ENCODE peak calls at places on chromosomes 1 and 21, in four cellular contexts. V is IMR-90, N is right lobe of liver, H is A549. C is an unnamed sample.

GRCh38 chr1:22677861-22678521 is 25.0 kb downstream of the C1QB start:
- DNase-seq in N (no peak), H (no peak), V (no peak), C (no peak)

GRCh38 chr1:62652387-62652786 is 35.8 kb downstream of the DOCK7 start:
- DNase-seq in V (no peak), N (no peak), H (no peak), C (no peak)

GRCh38 chr21:27796106-27796505 is 829.2 kb upstream of the ADAMTS5 start:
- DNase-seq in N (no peak), V (peak), H (no peak), C (no peak)

GRCh38 chr1:117680316-117681002 is 74.6 kb downstream of the TENT5C start:
- DNase-seq in H (no peak), N (no peak), V (no peak), C (no peak)

GRCh38 chr1:26838474-26839338 is 12.2 kb downstream of the ZDHHC18 start:
- DNase-seq in H (no peak), V (no peak), N (no peak), C (peak)

GRCh38 chr21:36188081-36188681 is 31.6 kb downstream of the DOP1B start:
- DNase-seq in N (peak), V (no peak), H (no peak), C (peak)

GRCh38 chr1:57489342-57490036 is 65.6 kb upstream of the DAB1 start:
- DNase-seq in N (no peak), H (no peak), V (peak), C (no peak)

GRCh38 chr1:101262601-101263348 is 26.0 kb downstream of the S1PR1 start:
- DNase-seq in V (no peak), H (no peak), N (no peak), C (no peak)

GRCh38 chr1:41695118-41695517 is 210.6 kb upstream of the EDN2 start:
- DNase-seq in N (no peak), V (no peak), H (no peak), C (peak)

GRCh38 chr1:10960954-10961833 is 51.3 kb upstream of the TARDBP start:
- DNase-seq in V (peak), N (peak), H (peak), C (peak)

GRCh38 chr1:185412385-185413074 is 95.5 kb upstream of the IVNS1ABP start:
- DNase-seq in H (no peak), N (no peak), V (no peak), C (no peak)

GRCh38 chr1:212607206-212607923 is 1.2 kb upstream of the ATF3 start:
- DNase-seq in H (no peak), N (peak), V (no peak), C (no peak)

GRCh38 chr21:34930971-34931370 is 118.1 kb downstream of the RUNX1 start:
- DNase-seq in H (no peak), V (peak), N (no peak), C (no peak)

GRCh38 chr1:228647523-228648444 is 87.5 kb upstream of the RHOU start:
- DNase-seq in H (peak), N (peak), V (no peak), C (peak)

GRCh38 chr1:111618953-111619634 is 495 bp upstream of the RAP1A start:
- DNase-seq in N (no peak), V (no peak), H (no peak), C (peak)

GRCh38 chr1:204725821-204726448 is 40.4 kb upstream of the LRRN2 start:
- DNase-seq in V (no peak), H (no peak), N (no peak), C (no peak)

GRCh38 chr1:89523597-89524368 is 846 bp upstream of the LRRC8B start:
- DNase-seq in H (peak), N (no peak), V (peak), C (no peak)

GRCh38 chr1:110340207-110340468 is 961 bp downstream of the RBM15 start:
- DNase-seq in V (no peak), N (no peak), H (peak), C (no peak)

GRCh38 chr1:205261946-205262668 is 34.4 kb downstream of the TMCC2 start:
- DNase-seq in H (no peak), V (peak), N (no peak), C (no peak)

GRCh38 chr1:3028531-3029282 is 7.4 kb downstream of the ACTRT2 start:
- DNase-seq in V (no peak), H (no peak), N (peak), C (peak)

GRCh38 chr1:26686795-26687194 is 9.0 kb upstream of the ARID1A start:
- DNase-seq in H (no peak), N (no peak), V (no peak), C (no peak)

GRCh38 chr1:87274851-87275250 is 53.8 kb upstream of the LMO4 start:
- DNase-seq in N (no peak), V (no peak), H (no peak), C (no peak)

GRCh38 chr1:240192851-240193250 is 101.2 kb downstream of the FMN2 start:
- DNase-seq in H (no peak), V (no peak), N (no peak), C (no peak)

GRCh38 chr1:59401581-59401980 is 104.7 kb downstream of the FGGY start:
- DNase-seq in N (no peak), V (peak), H (no peak), C (no peak)

GRCh38 chr1:24327886-24328285 is 8.7 kb downstream of the GRHL3 start:
- DNase-seq in N (no peak), H (no peak), V (peak), C (no peak)

GRCh38 chr21:46021398-46021797 is 39.8 kb downstream of the COL6A1 start:
- DNase-seq in N (no peak), H (no peak), V (no peak), C (no peak)

GRCh38 chr1:91884459-91885290 is 1.3 kb downstream of the TGFBR3 start:
- DNase-seq in V (peak), N (peak), H (no peak), C (peak)

GRCh38 chr1:52756020-52756419 is 29.8 kb downstream of the ZYG11B start:
- DNase-seq in H (no peak), N (no peak), V (no peak), C (no peak)

GRCh38 chr1:175016073-175016722 is 7.0 kb downstream of the MRPS14 start:
- DNase-seq in N (no peak), V (peak), H (no peak), C (no peak)

GRCh38 chr1:54768093-54768492 is 3.8 kb upstream of the PARS2 start:
- DNase-seq in N (no peak), V (peak), H (no peak), C (no peak)

GRCh38 chr1:6585841-6586240 is 6.0 kb downstream of the ZBTB48 start:
- DNase-seq in V (no peak), N (no peak), H (no peak), C (no peak)

GRCh38 chr1:6588893-6589481 is 9.2 kb downstream of the ZBTB48 start:
- DNase-seq in V (no peak), H (no peak), N (no peak), C (no peak)

GRCh38 chr1:6586404-6586816 is 6.6 kb downstream of the ZBTB48 start:
- DNase-seq in N (no peak), V (no peak), H (no peak), C (no peak)

GRCh38 chr1:6588128-6588892 is 8.5 kb downstream of the ZBTB48 start:
- DNase-seq in N (no peak), V (no peak), H (no peak), C (no peak)

GRCh38 chr1:6587261-6588005 is 7.6 kb downstream of the ZBTB48 start:
- DNase-seq in N (no peak), H (no peak), V (no peak), C (no peak)
- TF ChIP-seq POLR2A in N (no peak), H (no peak), V (no peak), C (no peak)

DNA sequence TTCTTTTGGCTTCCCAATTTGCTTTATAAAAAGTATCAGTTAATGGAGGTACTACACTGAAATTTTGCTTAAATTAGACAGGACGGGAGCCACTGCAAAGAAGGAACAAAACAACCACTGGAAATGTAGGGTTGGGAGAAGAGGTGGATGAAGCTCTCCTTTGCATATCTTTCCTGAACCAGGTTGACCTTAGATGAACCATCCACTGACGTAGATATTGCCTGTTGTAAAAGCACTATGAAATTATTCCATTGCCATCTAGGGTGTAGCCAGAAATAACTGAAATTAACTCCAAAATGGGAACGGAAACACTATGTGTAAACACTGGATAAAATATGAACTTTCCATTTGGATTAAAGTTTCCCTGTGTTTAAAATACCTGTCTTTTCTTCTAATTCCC is 1.2 kb upstream of the ABL2 start:
- DNase-seq in H (no peak), N (no peak), V (no peak), C (no peak)
- H3K4me3 ChIP-seq in H (peak), N (no peak), V (no peak), C (no peak)

DNA sequence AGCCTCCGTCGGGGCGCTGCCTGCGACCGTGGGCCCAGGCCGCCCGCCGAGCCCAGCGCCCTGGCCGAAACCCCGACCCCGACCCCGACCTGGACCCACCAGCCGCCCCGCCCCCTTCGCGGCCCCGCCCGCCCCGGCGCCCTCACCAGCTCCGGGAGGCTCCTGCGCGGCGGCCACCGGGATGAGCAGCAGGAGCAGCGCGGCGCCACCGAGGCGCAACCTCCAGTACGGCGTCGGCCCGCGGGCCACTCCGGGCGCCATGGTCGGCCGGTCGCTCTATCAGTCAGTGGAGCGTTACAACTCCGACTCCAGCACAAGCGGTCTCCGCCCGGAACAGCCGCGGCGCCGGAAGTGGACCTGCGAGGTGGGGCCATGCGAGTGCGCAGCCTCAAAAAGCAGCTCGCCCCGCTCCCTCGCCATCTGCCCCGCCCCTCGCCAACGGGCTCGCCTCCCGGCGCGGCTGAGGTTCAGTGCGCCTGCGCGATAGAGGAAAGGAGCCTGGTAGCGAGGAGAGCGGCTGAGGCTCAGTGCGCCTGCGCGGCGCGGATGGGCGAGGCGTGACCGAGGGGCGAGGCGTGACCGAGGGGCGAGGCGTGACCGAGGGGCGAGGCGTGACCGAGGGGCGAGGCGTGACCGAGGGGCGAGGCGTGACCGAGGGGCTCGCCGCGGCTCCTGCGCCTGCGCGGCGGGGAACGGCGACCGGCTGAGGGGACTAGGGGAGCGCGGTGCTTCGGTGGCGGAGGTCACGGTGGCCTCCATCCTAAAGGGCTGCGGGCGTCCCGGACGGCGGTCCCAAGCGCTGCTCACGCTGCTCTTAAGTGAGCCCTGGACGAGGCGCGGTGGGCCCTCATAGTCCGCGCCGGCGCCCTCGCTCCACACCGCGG is at the start of gene PTTG1IP:
- DNase-seq in H (peak), V (peak), N (peak), C (peak)
- TF ChIP-seq POLR2A in H (peak), V (peak), N (peak), C (peak)

GRCh38 chr1:14003552-14003951 is 303.6 kb downstream of the PRDM2 start:
- DNase-seq in V (no peak), H (no peak), N (no peak), C (no peak)
- H3K4me3 ChIP-seq in V (no peak), H (no peak), N (no peak), C (no peak)

DNA sequence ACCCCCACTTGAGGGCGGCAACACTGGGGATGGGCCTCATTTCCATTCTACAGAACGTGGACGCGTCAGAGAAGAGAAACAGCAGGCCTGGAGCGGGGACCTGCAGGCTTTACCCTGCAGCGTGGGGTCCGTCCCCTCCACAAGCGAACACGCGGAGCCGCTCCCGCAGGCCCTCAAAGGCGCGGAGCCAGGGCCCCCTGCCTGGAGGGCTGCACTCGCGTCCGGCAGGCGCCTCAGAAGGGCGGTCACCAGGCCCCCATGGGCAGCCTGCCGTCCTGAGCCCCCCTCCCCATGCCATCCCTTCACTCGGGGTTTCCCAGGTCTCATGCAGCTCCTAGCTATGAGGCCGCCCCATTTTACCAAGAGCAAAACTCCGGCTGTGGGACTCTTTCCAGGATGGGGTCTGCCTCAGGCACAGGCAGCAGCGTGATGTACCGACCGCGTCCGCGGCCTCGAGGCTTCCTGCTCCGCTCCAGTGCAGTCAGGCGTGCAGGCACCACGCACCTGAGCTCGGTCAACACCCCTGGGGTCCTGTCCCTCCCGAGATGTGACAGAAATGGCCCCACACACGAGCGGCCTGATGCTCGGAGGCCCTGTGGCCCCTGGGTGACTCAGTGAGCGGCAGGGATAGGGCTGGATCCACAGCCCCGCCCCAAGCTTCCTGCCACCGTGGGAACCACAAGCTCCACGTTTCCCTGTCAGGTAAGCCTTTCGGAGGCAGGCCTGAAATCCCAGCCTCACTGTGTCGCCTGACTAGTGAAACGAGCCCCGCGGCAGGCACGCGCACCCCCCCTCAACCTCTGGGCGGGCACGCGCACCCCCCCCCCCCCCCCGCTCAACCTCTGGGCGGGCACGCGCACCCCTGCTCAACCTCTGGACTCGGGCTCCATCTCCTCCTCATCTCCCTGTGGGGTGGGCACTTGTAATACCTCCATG is 5.2 kb downstream of the CFAP410 start:
- DNase-seq in H (no peak), V (no peak), N (no peak), C (no peak)
- TF ChIP-seq POLR2A in H (no peak), V (no peak), N (no peak), C (no peak)

GRCh38 chr1:160575112-160575664 is 4.1 kb downstream of the CD84 start:
- DNase-seq in H (no peak), N (no peak), V (no peak), C (no peak)

GRCh38 chr1:160577661-160578060 is 1.6 kb downstream of the CD84 start:
- DNase-seq in H (no peak), N (no peak), V (no peak), C (no peak)

GRCh38 chr1:160578175-160578693 is 1.1 kb downstream of the CD84 start:
- DNase-seq in N (no peak), H (no peak), V (no peak), C (no peak)

GRCh38 chr1:160576866-160577265 is 2.4 kb downstream of the CD84 start:
- DNase-seq in H (no peak), N (no peak), V (no peak), C (no peak)

GRCh38 chr1:160576430-160576829 is 2.9 kb downstream of the CD84 start:
- DNase-seq in V (no peak), H (no peak), N (no peak), C (no peak)
- H3K4me3 ChIP-seq in V (no peak), H (no peak), N (no peak), C (peak)

DNA sequence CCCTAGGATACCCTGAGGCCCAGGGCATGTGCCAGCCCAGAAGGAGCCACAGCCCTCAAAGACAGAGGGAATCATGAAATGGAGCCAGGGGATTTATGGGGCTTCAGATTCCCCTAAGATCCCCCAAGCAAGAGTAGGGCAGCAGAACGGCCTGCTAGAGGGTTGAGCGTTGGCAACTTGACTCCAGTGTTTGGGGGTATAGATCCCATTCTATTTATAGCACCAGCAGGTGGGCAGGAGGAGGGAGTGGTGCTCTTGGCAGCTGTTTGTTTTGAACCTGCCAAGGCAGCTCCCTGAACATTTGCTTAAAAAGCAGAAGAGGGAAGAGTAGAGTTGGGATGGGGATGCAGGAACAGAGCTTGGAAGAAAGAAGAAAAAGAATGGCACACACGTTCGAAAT is 33.7 kb downstream of the GLUL start:
- DNase-seq in N (no peak), H (no peak), V (no peak), C (no peak)
- TF ChIP-seq POLR2A in N (no peak), H (no peak), V (no peak), C (no peak)

DNA sequence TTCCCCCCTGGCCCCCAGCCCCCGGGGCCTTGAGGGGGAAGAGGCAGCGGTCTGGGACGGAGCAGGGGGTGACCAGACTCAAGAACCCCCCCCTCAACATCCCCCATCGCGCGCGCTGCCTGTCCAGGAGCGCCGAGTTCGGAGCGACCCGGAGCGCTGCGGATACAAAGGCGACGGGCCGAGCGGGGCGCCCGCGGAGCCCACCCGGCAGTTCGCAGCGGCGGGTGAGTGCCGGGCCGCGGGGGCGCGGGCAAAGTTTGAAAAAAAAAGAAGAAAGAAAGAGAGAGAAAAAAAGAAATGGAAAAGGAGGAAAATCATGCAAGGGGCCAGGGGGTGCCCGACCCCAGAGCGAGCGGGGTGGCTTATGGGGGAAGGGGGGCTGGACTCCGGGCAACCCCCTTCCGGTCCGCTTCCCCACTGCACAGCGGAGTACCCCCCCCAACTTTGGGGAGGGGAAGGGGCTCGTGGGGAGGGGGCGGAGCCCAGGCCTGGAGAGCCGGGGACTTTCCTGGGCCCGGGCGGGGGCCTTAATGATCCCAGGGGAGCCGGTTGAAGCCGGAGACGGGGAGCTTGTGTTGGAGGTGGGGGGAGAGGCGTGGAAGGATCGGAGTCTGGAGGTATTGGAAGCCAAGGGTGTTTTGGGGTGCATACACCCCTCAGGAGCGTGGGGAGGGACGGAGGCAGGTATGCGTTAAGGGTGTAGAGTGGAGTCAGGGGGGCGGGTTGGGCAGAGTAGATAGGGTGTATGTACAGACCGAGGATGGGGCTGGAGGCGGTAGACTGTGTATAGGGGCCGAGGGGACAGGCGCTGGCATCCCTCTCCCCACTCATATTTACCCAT is 502 bp downstream of the VANGL2 start:
- DNase-seq in V (no peak), H (no peak), N (no peak), C (no peak)
- H3K4me3 ChIP-seq in V (peak), H (peak), N (peak), C (peak)

C was measured in spleen.